ENCODE peak calls at places on chromosomes 13 and 19, in six cellular contexts. G is keratinocyte; B is IMR-90; Z is CD8-positive, alpha-beta T cell; W is heart left ventricle; R is transverse colon. A is an unnamed sample.

GRCh38 chr13:44051923-44052322 is 172.2 kb downstream of the LACC1 start:
- DNase-seq in Z (no peak), W (no peak), B (peak; percentile 76), R (no peak), G (no peak), A (peak; percentile 14)

GRCh38 chr19:55173717-55174409 is 6.2 kb downstream of the SYT5 start:
- DNase-seq in R (peak; percentile 61), Z (no peak), W (peak; percentile 53), B (peak; percentile 43), G (peak; percentile 80), A (peak; percentile 78)

GRCh38 chr13:94119360-94119936 is 360.0 kb downstream of the DCT start:
- DNase-seq in B (no peak), W (no peak), Z (no peak), R (peak; percentile 62), G (no peak), A (no peak)

GRCh38 chr19:42199440-42200115 is 17.9 kb downstream of the DEDD2 start:
- DNase-seq in W (no peak), B (no peak), Z (no peak), G (peak; percentile 93), R (peak; percentile 53), A (no peak)

GRCh38 chr19:30745476-30745985 is 373.3 kb downstream of the ZNF536 start:
- DNase-seq in Z (no peak), W (no peak), B (no peak), R (no peak), G (no peak), A (no peak)

GRCh38 chr13:102555914-102556553 is 40.8 kb upstream of the TPP2 start:
- DNase-seq in W (no peak), R (no peak), B (peak; percentile 26), G (peak; percentile 9), Z (no peak), A (peak; percentile 45)

GRCh38 chr13:41708648-41709175 is 251.4 kb downstream of the RGCC start:
- DNase-seq in B (no peak), R (no peak), Z (no peak), G (no peak), W (peak; percentile 27), A (no peak)

GRCh38 chr13:85631801-85632200 is 167.4 kb downstream of the SLITRK6 start:
- DNase-seq in R (no peak), Z (no peak), G (no peak), W (no peak), B (peak; percentile 9), A (no peak)

GRCh38 chr19:29770653-29771052 is 41.1 kb upstream of the CCNE1 start:
- DNase-seq in W (no peak), G (no peak), B (no peak), R (no peak), Z (no peak), A (no peak)

GRCh38 chr19:38742296-38742695 is 2.0 kb downstream of the CAPN12 start:
- DNase-seq in W (no peak), Z (no peak), B (no peak), G (no peak), R (no peak), A (no peak)

GRCh38 chr19:8393871-8394250 is 3.7 kb downstream of the RAB11B start:
- DNase-seq in Z (no peak), W (no peak), G (no peak), R (no peak), B (no peak), A (no peak)

GRCh38 chr19:35120492-35120891 is 4.9 kb downstream of the FXYD3 start:
- DNase-seq in G (peak; percentile 92), Z (no peak), W (no peak), B (peak; percentile 66), R (no peak), A (peak; percentile 23)

GRCh38 chr19:12859546-12859945 is 21.2 kb downstream of the MAST1 start:
- DNase-seq in B (peak; percentile 33), G (no peak), R (no peak), Z (no peak), W (no peak), A (no peak)

GRCh38 chr13:78040431-78040830 is 121.8 kb upstream of the EDNRB start:
- DNase-seq in G (no peak), R (no peak), B (no peak), Z (no peak), W (no peak), A (no peak)

GRCh38 chr13:57630661-57631606 is 610 bp upstream of the PCDH17 start:
- DNase-seq in G (no peak), R (no peak), B (no peak), W (peak; percentile 14), Z (no peak), A (no peak)

GRCh38 chr19:39372047-39372802 is 18.7 kb downstream of the PAF1 start:
- DNase-seq in G (no peak), B (peak; percentile 93), R (peak; percentile 57), W (peak; percentile 89), Z (no peak), A (peak; percentile 98)

GRCh38 chr13:106390360-106390759 is 145.1 kb downstream of the EFNB2 start:
- DNase-seq in W (no peak), R (no peak), Z (no peak), B (no peak), G (no peak), A (no peak)

GRCh38 chr19:1019980-1020867 is 699 bp downstream of the TMEM259 start:
- DNase-seq in R (no peak), W (peak; percentile 41), Z (no peak), G (no peak), B (no peak), A (no peak)

GRCh38 chr13:67258482-67258881 is 28.3 kb upstream of the PCDH9 start:
- DNase-seq in B (no peak), G (no peak), Z (no peak), R (no peak), W (no peak), A (peak; percentile 10)

GRCh38 chr19:2478324-2478755 is 2.4 kb downstream of the GADD45B start:
- DNase-seq in B (peak; percentile 64), R (peak; percentile 83), G (no peak), Z (peak; percentile 20), W (peak; percentile 49), A (peak; percentile 79)

DNA sequence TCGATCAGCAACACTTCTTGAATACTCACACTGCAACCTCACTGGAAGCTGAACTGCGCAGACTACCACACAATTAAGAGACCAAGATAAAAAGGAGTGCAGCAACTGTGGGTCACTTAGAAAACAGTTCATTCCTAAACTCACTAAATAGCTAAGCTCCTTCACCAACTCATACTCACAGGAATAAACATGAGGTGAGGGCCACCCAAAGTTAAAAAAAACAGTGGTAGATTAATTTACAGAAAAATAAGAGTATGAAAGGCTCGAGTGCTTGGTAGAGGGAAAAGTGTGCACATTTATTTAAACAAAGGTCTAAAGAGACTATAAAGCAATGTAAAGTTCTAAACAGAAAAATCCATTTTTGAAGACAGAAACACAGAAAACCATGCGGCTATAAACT is 7.6 kb downstream of the ANKRD10 start:
- DNase-seq in B (no peak), Z (no peak), G (no peak), W (no peak), R (no peak), A (no peak)
- H3K4me3 ChIP-seq in B (no peak overlapping the region), Z (no peak overlapping the region), G (no peak overlapping the region), W (no peak overlapping the region), R (no peak overlapping the region), A (no peak overlapping the region)

GRCh38 chr13:21435710-21436151 is 23.4 kb downstream of the ZDHHC20 start:
- DNase-seq in R (peak; percentile 63), G (no peak), Z (no peak), W (peak; percentile 74), B (peak; percentile 89), A (peak; percentile 84)
- TF ChIP-seq CTCF in R (no peak), G (no peak), Z (no peak), W (no peak), B (no peak), A (no peak)

GRCh38 chr19:4144666-4145261 is 8.7 kb upstream of the CREB3L3 start:
- DNase-seq in W (no peak), Z (no peak), B (peak; percentile 43), R (peak; percentile 71), G (no peak), A (peak; percentile 71)
- H3K4me3 ChIP-seq in W (no peak overlapping the region), Z (no peak overlapping the region), B (no peak overlapping the region), R (peak overlapping the region; percentile 13), G (no peak overlapping the region), A (no peak overlapping the region)

DNA sequence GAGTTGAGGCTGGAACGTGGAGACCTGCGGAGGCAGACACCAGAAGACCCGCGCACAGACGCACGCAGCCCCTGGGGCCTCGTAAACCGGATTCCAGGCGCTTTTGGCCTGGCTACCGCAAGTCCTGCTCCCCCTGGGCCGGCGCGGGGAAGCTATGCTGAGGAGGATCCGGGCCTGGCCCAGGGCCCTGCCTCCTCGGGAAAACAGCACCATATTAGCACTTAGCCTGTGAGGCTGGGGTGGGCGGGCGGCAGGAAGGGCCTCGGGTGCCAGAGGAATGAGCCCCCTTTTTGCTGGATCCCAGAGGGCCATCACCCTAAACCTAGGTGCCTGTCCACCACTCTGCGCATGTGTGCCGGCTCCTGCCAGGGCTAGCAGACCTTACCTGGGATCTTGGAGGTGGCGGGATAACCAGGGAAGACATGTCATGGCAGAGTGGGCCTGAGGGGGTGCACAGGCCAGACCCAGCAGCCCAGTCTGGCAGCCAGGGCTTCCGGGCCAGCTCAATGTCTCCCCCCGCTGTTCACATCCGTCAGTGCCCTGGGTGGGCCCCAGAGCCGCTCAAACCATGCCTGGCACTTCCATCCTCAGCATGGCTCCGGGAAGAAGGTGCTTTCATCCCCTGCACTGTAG is 7.3 kb downstream of the ELOF1 start:
- DNase-seq in R (peak; percentile 26), G (no peak), Z (no peak), W (no peak), B (no peak), A (no peak)
- TF ChIP-seq CTCF in R (peak; percentile 23), G (peak; percentile 30), Z (no peak), W (no peak), B (peak; percentile 43), A (peak; percentile 31)

DNA sequence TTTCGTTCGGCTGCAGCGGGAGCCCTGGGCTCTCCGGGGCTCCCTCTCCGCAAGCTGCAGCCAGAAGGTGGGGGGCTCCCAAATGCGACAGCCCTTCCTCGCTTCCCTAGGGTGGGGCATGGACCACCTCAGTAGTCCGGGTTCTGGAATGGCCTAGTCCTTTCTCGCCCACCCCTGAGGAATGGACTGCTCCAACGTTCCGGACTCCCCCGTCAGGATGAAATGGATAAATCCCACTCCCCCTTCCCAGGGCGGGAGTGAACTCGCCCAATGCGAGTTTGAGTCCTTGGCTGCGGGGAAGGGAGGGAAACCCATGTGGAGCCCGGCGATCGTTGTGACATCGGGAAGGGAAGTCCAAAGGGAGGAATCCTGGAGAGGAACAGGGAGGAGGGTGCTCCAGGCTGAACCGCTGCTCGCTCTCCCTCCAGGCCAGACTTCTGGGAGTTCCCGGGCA is 5.5 kb downstream of the HRC start:
- DNase-seq in W (peak; percentile 81), Z (no peak), B (peak; percentile 83), G (no peak), R (peak; percentile 60), A (peak; percentile 91)
- H3K4me3 ChIP-seq in W (peak overlapping the region; percentile 92), Z (peak overlapping the region; percentile 60), B (peak overlapping the region; percentile 53), G (peak overlapping the region; percentile 94), R (peak overlapping the region; percentile 56), A (peak overlapping the region; percentile 85)

DNA sequence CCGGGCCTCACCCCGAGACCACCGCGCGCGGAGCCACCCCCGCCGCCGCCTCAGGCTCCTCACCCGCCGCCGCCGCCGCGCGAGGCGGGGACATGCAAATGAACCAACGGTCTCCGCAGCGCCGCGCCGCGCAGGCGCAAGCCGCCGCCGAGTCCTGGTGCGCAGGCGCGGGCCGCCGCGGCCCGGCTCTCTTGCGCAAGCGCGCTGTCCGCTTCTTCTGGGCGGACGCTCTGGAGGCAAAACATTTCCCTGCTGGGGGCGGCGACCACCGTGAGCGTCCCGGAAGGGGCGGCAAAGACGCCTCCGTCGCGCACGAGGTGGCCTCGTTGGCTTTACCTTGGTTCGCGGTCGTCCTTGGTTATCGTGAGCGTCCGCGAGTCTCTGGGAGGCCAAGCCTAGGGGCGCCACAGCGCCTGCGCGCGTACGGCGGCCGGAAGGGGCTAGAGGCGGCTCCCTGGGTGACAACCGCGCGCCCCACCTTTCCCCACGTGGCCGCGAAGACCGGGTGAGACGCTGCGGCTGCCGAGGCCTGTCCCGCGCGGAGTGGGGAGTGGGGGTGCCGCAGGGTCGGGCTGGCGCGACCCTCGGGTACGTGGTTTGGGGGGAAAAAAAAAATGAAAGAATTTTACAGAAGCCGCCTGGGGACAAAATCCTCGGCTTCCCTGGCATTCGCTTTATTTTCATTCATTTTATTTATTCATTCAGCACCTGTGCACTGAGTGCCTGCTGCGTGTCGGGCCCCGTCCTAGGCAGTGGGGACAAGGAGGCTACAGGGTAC is at the start of the genes ARMC6 and SUGP2:
- DNase-seq in W (peak; percentile 87), B (peak; percentile 84), R (peak; percentile 89), Z (peak; percentile 79), G (peak; percentile 25), A (peak; percentile 88)
- TF ChIP-seq CTCF in W (no peak), B (no peak), R (peak; percentile 12), Z (no peak), G (peak; percentile 7), A (no peak)

A was measured in fibroblast of pulmonary artery.